ENCODE peak calls at places on chromosomes 5 and 9, in nine cellular contexts. G, J, Q, N, I, Z, L, Y and V are unnamed samples.

GRCh38 chr5:93572773-93573626 is 8.0 kb downstream of the NR2F1-AS1 start:
- DNase-seq in G (no peak), J (peak), Q (no peak), N (no peak), I (peak), Z (no peak), L (no peak), Y (no peak), V (no peak)

GRCh38 chr5:153998768-153999167 is 39.9 kb downstream of the FAM114A2 start:
- DNase-seq in G (no peak), J (no peak), Q (no peak), N (no peak), I (no peak), Z (no peak), L (no peak), Y (no peak), V (no peak)

GRCh38 chr5:59458321-59458720 is 435.2 kb downstream of the PDE4D start:
- DNase-seq in G (no peak), J (no peak), Q (no peak), N (no peak), I (no peak), Z (no peak), L (no peak), Y (no peak), V (no peak)

GRCh38 chr9:120538339-120538738 is 41.6 kb downstream of the CDK5RAP2 start:
- DNase-seq in G (no peak), J (no peak), Q (peak), N (no peak), I (no peak), Z (no peak), L (no peak), Y (peak), V (no peak)

GRCh38 chr5:58447231-58447630 is 12.7 kb downstream of the PLK2 start:
- DNase-seq in G (no peak), J (peak), Q (no peak), N (no peak), I (no peak), Z (no peak), L (no peak), Y (no peak), V (no peak)

GRCh38 chr5:32601623-32602295 is 16.4 kb downstream of the SUB1 start:
- DNase-seq in G (no peak), J (no peak), Q (no peak), N (no peak), I (no peak), Z (no peak), L (no peak), Y (no peak), V (no peak)

GRCh38 chr9:34459941-34460340 is 1.3 kb downstream of the DNAI1 start:
- DNase-seq in G (no peak), J (no peak), Q (no peak), N (no peak), I (no peak), Z (no peak), L (no peak), Y (no peak), V (no peak)

GRCh38 chr5:76084496-76085285 is 1.5 kb downstream of the SV2C start:
- DNase-seq in G (no peak), J (no peak), Q (no peak), N (no peak), I (peak), Z (no peak), L (no peak), Y (no peak), V (no peak)

GRCh38 chr9:4832786-4833579 is 40.2 kb downstream of the RCL1 start:
- DNase-seq in G (no peak), J (peak), Q (no peak), N (no peak), I (no peak), Z (no peak), L (no peak), Y (peak), V (no peak)

GRCh38 chr5:147554285-147554817 is 44.5 kb upstream of the DPYSL3 start:
- DNase-seq in G (no peak), J (peak), Q (peak), N (no peak), I (no peak), Z (no peak), L (no peak), Y (no peak), V (no peak)

GRCh38 chr5:181203093-181203711 is 1.8 kb downstream of the TRIM7 start:
- DNase-seq in G (no peak), J (no peak), Q (no peak), N (no peak), I (no peak), Z (no peak), L (no peak), Y (no peak), V (no peak)

GRCh38 chr9:136756836-136757235 is 1.2 kb downstream of the LCN8 start:
- DNase-seq in G (no peak), J (no peak), Q (no peak), N (no peak), I (no peak), Z (no peak), L (no peak), Y (no peak), V (no peak)

GRCh38 chr5:174624754-174625506 is 99.5 kb upstream of the MSX2 start:
- DNase-seq in G (no peak), J (no peak), Q (no peak), N (no peak), I (no peak), Z (no peak), L (no peak), Y (no peak), V (no peak)

DNA sequence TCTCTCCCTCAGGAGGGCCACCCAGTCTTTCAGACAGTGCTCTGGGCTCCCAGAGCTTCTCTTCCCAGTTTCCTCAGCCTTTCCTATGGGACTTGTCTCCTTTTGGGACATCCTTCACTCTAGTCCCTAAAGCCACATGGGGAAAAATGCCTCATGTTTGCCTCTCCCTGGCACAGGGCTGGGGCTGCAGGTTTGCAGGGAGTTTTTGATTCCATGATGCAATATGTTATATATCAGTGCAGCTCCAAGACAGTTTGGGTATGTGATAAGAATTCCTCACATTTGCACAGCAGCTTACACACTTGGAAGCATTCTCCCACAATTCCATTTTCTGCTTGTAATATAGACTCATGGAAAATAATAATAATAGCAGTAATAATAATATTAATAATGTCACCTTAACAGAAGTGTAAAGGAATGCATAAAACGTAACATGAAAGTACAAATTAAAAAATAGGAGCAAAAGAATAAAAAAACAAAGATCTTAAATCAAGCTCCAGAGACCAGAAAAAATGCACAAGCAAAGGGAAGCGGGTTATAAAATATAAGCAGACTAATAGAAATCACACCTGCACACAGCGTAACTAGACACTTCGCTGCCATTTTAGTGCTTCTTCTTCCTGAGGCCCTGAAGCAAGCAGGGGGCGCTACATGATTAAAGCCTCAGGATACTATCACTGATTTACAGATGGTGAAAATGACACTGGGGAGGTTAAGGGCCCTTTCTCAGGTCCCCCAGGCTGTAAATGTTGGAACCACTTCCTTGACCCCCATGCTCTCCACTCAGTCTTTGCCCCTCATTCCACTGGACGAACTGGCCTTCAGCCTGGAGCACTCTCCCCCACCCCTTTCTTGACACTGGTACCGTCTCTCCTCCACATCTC is 70.0 kb upstream of the IL17B start:
- DNase-seq in G (peak), J (no peak), Q (no peak), N (peak), I (peak), Z (no peak), L (no peak), Y (no peak), V (no peak)
- H3K27ac ChIP-seq in G (peak), J (no peak), Q (peak), N (no peak), I (no peak), Z (peak), L (peak), Y (no peak), V (no peak)

DNA sequence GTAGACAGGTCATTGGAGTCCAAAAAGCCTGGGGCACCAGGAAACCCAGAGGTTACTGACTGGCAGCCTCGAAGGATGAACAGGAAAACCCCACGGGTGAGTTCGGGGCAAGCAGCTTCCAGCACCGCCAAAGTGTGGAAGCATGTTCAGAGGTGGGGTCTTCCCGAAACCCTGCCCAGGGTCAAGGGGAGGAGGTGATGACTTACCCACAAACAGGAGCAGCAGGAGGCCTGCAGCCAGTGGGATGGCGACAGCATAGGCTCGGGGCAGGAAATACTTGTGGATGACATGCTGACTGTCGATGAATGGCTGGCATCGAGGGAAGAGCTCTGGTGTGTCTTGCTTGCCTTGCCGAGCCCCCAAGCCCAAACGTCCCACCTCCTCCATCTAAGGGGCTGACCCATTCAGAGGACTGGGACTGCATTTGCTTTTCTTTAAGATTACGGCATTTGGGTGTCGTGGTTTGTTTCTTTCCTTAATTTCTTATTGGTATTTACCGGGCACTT is 1.3 kb downstream of the DPM2 start:
- DNase-seq in G (no peak), J (no peak), Q (no peak), N (no peak), I (no peak), Z (no peak), L (no peak), Y (no peak), V (no peak)
- H3K27ac ChIP-seq in G (no peak), J (no peak), Q (no peak), N (no peak), I (no peak), Z (no peak), L (no peak), Y (no peak), V (peak)

GRCh38 chr9:88220652-88221051 is 82.4 kb upstream of the SPATA31C2 start:
- DNase-seq in G (no peak), J (no peak), Q (no peak), N (no peak), I (no peak), Z (no peak), L (no peak), Y (no peak), V (no peak)
- H3K27ac ChIP-seq in G (no peak), J (no peak), Q (no peak), N (no peak), I (no peak), Z (no peak), L (no peak), Y (no peak), V (no peak)

DNA sequence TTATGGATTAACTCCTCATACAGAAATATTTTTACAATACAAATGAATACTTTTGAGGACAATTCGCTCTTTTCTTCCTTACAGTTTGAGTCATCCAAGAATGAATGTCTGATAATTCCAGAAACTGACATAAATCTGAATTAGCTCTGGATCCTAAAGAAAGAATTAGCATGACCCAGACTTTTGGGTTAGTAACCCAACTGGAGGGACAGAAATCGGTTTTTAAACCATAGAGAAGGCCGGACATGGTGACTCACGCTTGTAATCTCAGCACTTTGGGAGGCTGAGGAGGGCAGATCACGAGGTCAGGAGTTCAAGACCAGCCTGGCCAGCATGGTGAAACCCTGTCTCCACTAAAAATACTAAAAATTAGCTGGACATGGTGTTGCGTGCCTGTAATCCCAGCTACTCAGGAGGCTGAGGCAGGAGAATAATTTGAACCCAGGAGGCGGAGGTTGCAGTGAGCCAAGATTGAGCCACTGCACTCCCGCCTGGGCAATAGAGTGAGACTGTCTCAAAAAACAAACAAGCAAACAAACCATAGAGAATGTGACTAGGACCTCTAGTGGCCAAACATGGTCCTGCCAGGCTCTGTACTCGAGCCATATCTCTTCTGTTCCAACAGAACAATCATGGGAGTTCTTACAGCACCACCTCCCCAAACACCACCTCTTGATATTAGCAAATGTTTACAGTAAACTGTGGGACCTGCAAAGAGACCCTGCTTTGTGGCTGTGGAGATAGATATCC is 44.8 kb downstream of the LURAP1L start:
- DNase-seq in G (peak), J (peak), Q (no peak), N (peak), I (peak), Z (no peak), L (no peak), Y (peak), V (no peak)
- H3K27ac ChIP-seq in G (peak), J (peak), Q (no peak), N (peak), I (no peak), Z (no peak), L (peak), Y (no peak), V (no peak)

GRCh38 chr5:113276001-113276400 is 158.8 kb downstream of the TSSK1B start:
- DNase-seq in G (no peak), J (no peak), Q (no peak), N (no peak), I (peak), Z (no peak), L (no peak), Y (no peak), V (no peak)
- H3K27ac ChIP-seq in G (no peak), J (no peak), Q (peak), N (no peak), I (no peak), Z (peak), L (no peak), Y (no peak), V (no peak)

GRCh38 chr9:21933281-21933680 is 60.9 kb downstream of the CDKN2A start:
- DNase-seq in G (no peak), J (no peak), Q (no peak), N (no peak), I (no peak), Z (no peak), L (no peak), Y (no peak), V (no peak)
- H3K27ac ChIP-seq in G (no peak), J (no peak), Q (no peak), N (no peak), I (no peak), Z (no peak), L (no peak), Y (no peak), V (no peak)

DNA sequence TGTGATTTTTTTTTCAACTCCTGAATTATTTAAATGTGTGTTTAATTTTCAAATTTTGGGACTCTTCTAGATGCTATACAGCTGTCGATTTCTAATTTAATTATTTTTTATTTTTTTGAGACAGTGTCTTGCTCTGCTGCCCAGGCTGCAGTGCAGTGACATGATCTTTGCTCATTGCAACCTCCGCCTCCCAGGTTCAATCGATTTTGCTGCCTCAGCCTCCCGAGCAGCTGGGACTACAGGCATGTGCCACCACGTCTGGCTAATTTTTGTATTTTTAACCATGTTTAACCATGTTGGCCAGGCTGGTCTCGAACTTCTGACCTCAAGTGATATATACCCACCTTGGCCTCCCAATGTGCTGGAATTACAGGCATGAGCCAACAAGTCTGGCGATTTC is 28.6 kb downstream of the CSNK1G3 start:
- DNase-seq in G (no peak), J (no peak), Q (no peak), N (no peak), I (no peak), Z (no peak), L (no peak), Y (no peak), V (no peak)
- H3K27ac ChIP-seq in G (no peak), J (no peak), Q (no peak), N (no peak), I (no peak), Z (no peak), L (no peak), Y (no peak), V (no peak)

DNA sequence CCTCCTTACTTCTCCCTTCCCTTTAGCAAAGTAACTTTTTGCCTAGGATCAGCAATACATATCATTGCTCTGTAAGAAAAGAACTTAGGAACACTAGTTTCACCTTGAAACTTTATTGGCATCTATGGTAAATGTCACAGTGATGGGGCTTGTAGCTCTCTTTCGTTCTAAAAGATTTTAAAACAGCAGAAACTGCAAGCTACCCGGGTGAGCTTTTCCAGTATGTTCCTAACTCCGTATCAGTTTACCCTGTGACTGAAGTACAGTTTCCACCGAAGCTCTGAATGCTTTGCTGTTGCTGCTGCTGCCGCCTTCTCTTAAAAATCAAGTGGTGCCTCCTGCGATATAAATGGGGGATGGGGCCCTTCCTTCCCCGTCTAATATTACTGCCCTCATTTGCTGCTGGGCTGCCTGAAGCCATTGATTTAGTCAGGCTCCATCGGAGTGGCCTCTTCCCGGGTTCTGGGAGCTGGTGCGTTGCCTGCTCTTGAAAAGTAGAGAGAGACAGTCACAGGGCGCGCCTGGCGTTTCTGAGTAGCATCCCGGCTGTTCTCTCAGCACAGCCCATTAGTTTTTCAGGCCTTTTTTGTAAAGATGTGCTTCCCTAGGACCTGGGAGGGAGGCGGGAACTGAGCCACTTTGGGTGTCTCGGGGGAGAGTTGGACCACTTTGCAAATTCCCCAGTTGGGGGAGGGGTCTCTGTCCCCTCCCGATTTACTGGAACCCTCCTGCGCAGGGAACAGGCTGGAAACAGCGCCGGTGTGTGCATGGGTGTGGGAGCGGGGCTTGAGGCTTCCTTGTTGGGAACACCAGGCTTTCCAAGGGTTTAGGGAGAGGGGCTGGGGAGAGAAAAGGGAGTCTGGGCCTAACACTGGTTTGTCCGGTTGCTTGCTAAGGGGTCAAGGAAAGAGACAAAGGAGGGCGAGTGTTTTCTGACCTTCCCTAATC is 4.5 kb downstream of the PRDM6 start:
- DNase-seq in G (no peak), J (no peak), Q (no peak), N (no peak), I (peak), Z (no peak), L (peak), Y (no peak), V (no peak)
- H3K27ac ChIP-seq in G (peak), J (no peak), Q (no peak), N (no peak), I (no peak), Z (no peak), L (peak), Y (no peak), V (no peak)

GRCh38 chr5:143636951-143637528 is 174.9 kb upstream of the HMHB1 start:
- DNase-seq in G (no peak), J (peak), Q (no peak), N (no peak), I (no peak), Z (no peak), L (no peak), Y (peak), V (no peak)
- H3K27ac ChIP-seq in G (no peak), J (peak), Q (no peak), N (no peak), I (no peak), Z (no peak), L (no peak), Y (peak), V (no peak)

GRCh38 chr9:105074501-105074900 is 146.5 kb upstream of the ABCA1 start:
- DNase-seq in G (no peak), J (no peak), Q (no peak), N (no peak), I (no peak), Z (no peak), L (no peak), Y (no peak), V (no peak)

GRCh38 chr9:105073147-105073546 is 145.2 kb upstream of the ABCA1 start:
- DNase-seq in G (no peak), J (no peak), Q (no peak), N (no peak), I (no peak), Z (no peak), L (no peak), Y (no peak), V (no peak)

GRCh38 chr9:105069285-105070065 is 141.5 kb upstream of the ABCA1 start:
- DNase-seq in G (no peak), J (peak), Q (no peak), N (no peak), I (no peak), Z (no peak), L (no peak), Y (peak), V (no peak)

GRCh38 chr9:105070176-105070575 is 142.2 kb upstream of the ABCA1 start:
- DNase-seq in G (no peak), J (peak), Q (no peak), N (no peak), I (no peak), Z (no peak), L (no peak), Y (no peak), V (no peak)

DNA sequence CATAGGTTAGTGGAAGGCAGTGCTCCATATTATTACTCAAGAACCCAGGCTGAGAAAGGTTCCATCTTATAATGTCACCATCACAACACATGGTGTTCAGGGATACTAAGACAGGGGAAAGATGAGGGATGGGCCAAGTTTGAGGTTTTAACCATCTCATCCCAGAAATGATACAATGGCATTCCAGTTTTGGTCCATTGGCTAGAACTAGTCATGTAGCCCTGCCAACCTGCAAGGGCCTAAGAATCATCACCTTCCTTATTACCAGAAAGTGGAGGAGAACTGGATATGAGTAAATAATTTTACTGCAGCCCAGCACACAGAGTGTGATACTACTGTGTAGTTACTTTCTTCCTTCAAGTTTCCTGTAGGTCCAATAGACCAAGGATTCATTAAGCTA is 144.5 kb upstream of the ABCA1 start:
- DNase-seq in G (no peak), J (no peak), Q (no peak), N (no peak), I (no peak), Z (no peak), L (no peak), Y (no peak), V (no peak)
- H3K27ac ChIP-seq in G (no peak), J (no peak), Q (no peak), N (no peak), I (no peak), Z (no peak), L (no peak), Y (no peak), V (no peak)